ENCODE peak calls at places on chromosomes 1 and 21, in seven cellular contexts. G, Y, I, A, P, Z and H are unnamed samples.

GRCh38 chr1:167860231-167860923 is 53.6 kb downstream of the ADCY10 start:
- DNase-seq in G (no peak), P (no peak), I (no peak), Y (no peak), Z (no peak), A (no peak), H (no peak)

GRCh38 chr1:207316141-207316540 is 5.3 kb upstream of the CD55 start:
- DNase-seq in Z (no peak), I (no peak), Y (no peak), P (no peak), G (no peak), A (no peak), H (no peak)

GRCh38 chr1:41330588-41331545 is 30.4 kb upstream of the FOXO6 start:
- DNase-seq in Y (peak), P (no peak), Z (no peak), I (no peak), G (no peak), A (peak), H (no peak)

GRCh38 chr21:41712730-41713129 is 54.1 kb downstream of the RIPK4 start:
- DNase-seq in Y (no peak), Z (no peak), P (no peak), G (no peak), I (no peak), A (no peak), H (no peak)

GRCh38 chr1:100799954-100800612 is 80.5 kb downstream of the VCAM1 start:
- DNase-seq in Y (peak), A (no peak), I (no peak), Z (no peak), P (no peak), G (no peak), H (no peak)

GRCh38 chr1:40059292-40059959 is 18.9 kb downstream of the CAP1 start:
- DNase-seq in A (no peak), P (no peak), Y (peak), I (no peak), G (no peak), Z (peak), H (no peak)

GRCh38 chr1:184911830-184912229 is 62.5 kb downstream of the NIBAN1 start:
- DNase-seq in A (no peak), I (no peak), Y (no peak), Z (no peak), P (no peak), G (no peak), H (no peak)

GRCh38 chr1:28195780-28196179 is 19.3 kb upstream of the PTAFR start:
- DNase-seq in Z (no peak), G (no peak), A (no peak), P (no peak), I (no peak), Y (no peak), H (no peak)

GRCh38 chr21:34524671-34525601 is 12.9 kb upstream of the KCNE1 start:
- DNase-seq in A (peak), P (no peak), G (no peak), Y (peak), Z (no peak), I (no peak), H (no peak)

GRCh38 chr1:33140153-33141149 is 41.4 kb downstream of the TRIM62 start:
- DNase-seq in Z (peak), Y (peak), I (no peak), A (peak), G (no peak), P (peak), H (no peak)

GRCh38 chr1:33141216-33141615 is 40.6 kb downstream of the TRIM62 start:
- DNase-seq in A (no peak), Y (no peak), Z (no peak), G (no peak), P (no peak), I (no peak), H (no peak)

GRCh38 chr1:33141781-33142180 is 40.1 kb downstream of the TRIM62 start:
- DNase-seq in P (no peak), G (no peak), Y (no peak), I (no peak), A (no peak), Z (no peak), H (no peak)

GRCh38 chr1:33133478-33134105 is 48.3 kb downstream of the TRIM62 start:
- DNase-seq in Z (no peak), A (no peak), I (no peak), G (no peak), P (peak), Y (peak), H (no peak)

GRCh38 chr1:33137800-33138199 is 44.0 kb downstream of the TRIM62 start:
- DNase-seq in P (peak), G (peak), Y (peak), A (peak), Z (no peak), I (no peak), H (peak)
- TF ChIP-seq CTCF in P (no peak), G (peak), Y (peak), A (peak), Z (peak), I (peak), H (peak)

GRCh38 chr1:158007180-158007579 is 13.7 kb downstream of the KIRREL1 start:
- DNase-seq in G (no peak), Y (no peak), I (no peak), P (no peak), A (no peak), Z (no peak), H (no peak)
- TF ChIP-seq CTCF in G (no peak), Y (no peak), I (no peak), P (no peak), A (peak), Z (no peak), H (no peak)

DNA sequence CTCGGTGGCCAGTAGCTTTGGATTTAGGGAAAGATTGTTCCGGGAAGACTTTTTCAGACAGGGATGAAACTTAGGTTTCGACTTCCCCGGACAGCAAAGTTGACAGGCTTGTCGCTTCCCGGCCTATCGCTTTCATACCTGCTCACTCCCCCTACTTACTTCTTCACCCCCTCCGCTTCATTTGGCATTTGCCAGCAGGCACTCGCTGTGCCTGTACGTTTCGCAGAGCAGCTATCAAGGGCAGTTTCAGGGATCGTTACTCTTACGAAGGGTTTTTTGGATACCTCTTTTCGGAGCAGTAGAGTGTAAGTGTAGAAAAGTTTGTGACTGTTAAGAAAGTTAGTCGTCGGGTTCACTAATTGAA is 393 bp downstream of the BLZF1 start:
- DNase-seq in G (no peak), Z (peak), A (no peak), Y (peak), P (peak), I (no peak), H (peak)
- TF ChIP-seq CTCF in G (no peak), Z (no peak), A (no peak), Y (no peak), P (no peak), I (no peak), H (no peak)

DNA sequence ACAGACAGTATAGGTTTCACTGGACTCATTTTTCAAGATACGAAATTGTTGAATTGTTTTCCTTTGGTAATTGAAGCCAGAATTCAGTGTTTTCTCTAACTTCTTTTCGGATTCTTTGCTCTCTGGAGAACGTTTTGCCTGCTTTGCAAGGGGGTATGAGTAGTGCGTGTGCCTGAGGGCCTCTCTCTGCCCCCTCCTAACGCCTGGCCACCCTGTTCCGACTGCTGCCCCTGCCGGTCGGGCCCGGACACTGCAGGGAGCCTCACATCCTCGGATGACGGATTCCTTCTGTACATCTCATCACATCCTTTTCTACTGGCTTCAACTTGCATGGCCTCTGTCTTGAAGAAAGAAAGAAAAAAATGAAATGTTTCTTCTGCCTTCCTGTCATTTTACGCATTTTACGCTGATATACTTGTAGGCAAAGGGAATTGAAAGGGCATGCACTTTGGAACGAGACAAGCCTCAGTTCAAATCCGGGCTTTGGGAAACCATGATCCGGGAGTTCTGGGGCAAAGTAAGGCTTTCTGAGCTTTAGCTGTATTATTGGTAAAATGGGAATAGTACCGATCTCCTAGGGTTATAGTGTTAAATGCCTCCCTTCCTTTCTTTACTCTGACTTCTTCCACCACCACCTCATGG is 65.1 kb downstream of the DISC1 start:
- DNase-seq in P (peak), G (peak), Z (peak), A (peak), Y (peak), I (no peak), H (no peak)
- TF ChIP-seq CTCF in P (peak), G (peak), Z (peak), A (peak), Y (peak), I (peak), H (no peak)

DNA sequence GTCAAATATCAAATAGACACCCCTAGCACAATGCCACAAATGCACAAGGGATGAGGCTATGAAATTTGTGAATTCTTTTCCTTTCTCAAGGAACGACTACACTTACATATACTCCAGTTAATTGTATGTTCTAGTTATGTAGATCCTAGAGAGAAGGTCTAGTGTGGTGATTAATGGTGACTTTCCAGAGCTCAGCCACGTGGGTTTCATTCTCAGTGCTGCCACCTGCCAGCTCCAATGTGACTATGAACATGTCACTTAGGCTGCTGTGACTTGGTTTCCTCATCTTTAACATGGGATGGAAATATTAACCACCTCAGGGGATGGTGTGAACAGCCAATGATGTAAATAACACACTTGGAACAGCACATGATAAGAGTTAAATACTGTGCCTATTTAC is 138.3 kb downstream of the APP start:
- DNase-seq in P (no peak), I (no peak), Z (no peak), G (no peak), Y (no peak), A (no peak), H (no peak)
- TF ChIP-seq CTCF in P (no peak), I (no peak), Z (no peak), G (peak), Y (no peak), A (no peak), H (no peak)

DNA sequence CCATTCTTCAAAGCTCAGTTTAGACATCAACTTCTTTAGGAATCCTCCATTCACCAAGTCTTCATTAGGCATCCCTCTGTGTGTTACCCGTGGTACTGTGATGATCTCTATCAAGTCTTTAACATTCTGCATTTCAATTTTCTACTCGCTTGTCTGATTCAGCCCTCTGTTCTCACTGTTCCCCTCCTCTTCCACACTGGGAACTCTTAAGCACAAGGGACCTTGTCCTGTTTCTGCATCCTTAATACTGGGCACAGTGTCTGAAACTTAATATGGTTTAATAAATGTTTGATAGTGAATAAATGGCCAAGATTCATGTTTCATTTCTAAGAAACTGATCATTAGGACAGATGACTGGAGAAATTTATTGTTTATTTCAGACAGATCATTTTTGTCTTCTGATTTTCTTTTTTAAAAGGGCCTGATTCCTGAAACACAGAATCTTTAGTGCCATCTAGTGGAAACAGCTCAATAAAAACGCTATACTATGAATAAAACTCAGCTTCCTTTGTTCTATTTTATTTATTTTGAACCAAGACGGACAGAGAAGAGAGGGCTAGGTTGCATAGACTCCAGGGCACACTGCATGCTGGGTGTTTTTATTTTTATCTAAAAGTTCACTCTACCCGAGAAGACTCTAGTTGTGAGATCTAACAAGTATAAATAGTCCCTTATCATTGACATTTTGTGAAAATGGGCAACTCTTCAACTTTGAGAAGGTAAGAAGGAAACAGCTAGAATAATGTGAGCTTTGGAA is 7.0 kb upstream of the TRIM45 start:
- DNase-seq in P (no peak), I (peak), A (no peak), Y (peak), Z (peak), G (no peak), H (no peak)
- TF ChIP-seq CTCF in P (peak), I (peak), A (peak), Y (peak), Z (peak), G (peak), H (peak)

GRCh38 chr1:25198731-25199231 is 33.5 kb downstream of the SYF2 start:
- DNase-seq in I (peak), Z (no peak), G (peak), A (no peak), P (no peak), Y (no peak), H (no peak)
- TF ChIP-seq CTCF in I (peak), Z (no peak), G (peak), A (no peak), P (no peak), Y (no peak), H (no peak)